ENCODE peak calls at places on chromosome 7, in eight cellular contexts. H is cardiac muscle cell, C is body of pancreas, A is RWPE1, T is heart right ventricle, B is brain microvascular endothelial cell, U is aorta, W is lung. J is an unnamed sample.

GRCh38 chr7:81478664-81479063 is 291.2 kb downstream of the HGF start:
- DNase-seq in B (no peak), U (no peak), H (no peak), W (peak), C (peak), A (no peak), T (no peak), J (no peak)

GRCh38 chr7:100489824-100490223 is 6.1 kb downstream of the NYAP1 start:
- DNase-seq in B (peak), C (peak), H (peak), U (no peak), W (no peak), T (no peak), A (peak), J (peak)

GRCh38 chr7:149753370-149754233 is 19.8 kb downstream of the ZNF467 start:
- DNase-seq in B (peak), C (peak), W (peak), U (no peak), A (no peak), H (peak), T (peak), J (no peak)

GRCh38 chr7:153891990-153892389 is 160.2 kb upstream of the DPP6 start:
- DNase-seq in C (no peak), U (no peak), H (no peak), T (no peak), B (no peak), A (no peak), W (no peak), J (no peak)

GRCh38 chr7:105760549-105761447 is 115.6 kb downstream of the ATXN7L1 start:
- DNase-seq in C (no peak), B (no peak), W (no peak), H (peak), A (no peak), T (no peak), U (no peak), J (no peak)

GRCh38 chr7:43721193-43721806 is 8.0 kb downstream of the COA1 start:
- DNase-seq in B (peak), C (peak), T (peak), A (peak), U (no peak), H (peak), W (no peak), J (no peak)

GRCh38 chr7:116546054-116546453 is 21.2 kb downstream of the CAV1 start:
- DNase-seq in A (no peak), W (no peak), U (no peak), B (no peak), H (no peak), C (no peak), T (peak), J (no peak)

GRCh38 chr7:133331861-133332260 is 79.0 kb downstream of the EXOC4 start:
- DNase-seq in A (no peak), B (no peak), H (peak), W (no peak), U (no peak), T (no peak), C (no peak), J (no peak)

GRCh38 chr7:33743594-33743993 is 161.7 kb upstream of the BMPER start:
- DNase-seq in B (peak), C (no peak), T (no peak), H (peak), U (no peak), A (peak), W (no peak), J (no peak)

GRCh38 chr7:132296820-132297219 is 279.4 kb downstream of the PLXNA4 start:
- DNase-seq in A (no peak), H (no peak), U (no peak), T (no peak), B (no peak), W (no peak), C (no peak), J (no peak)

GRCh38 chr7:105776986-105777910 is 99.2 kb downstream of the ATXN7L1 start:
- DNase-seq in H (no peak), A (no peak), B (no peak), U (no peak), T (no peak), C (no peak), W (no peak), J (no peak)

GRCh38 chr7:1503390-1503789 is 799 bp downstream of the INTS1 start:
- DNase-seq in A (no peak), T (no peak), U (no peak), H (no peak), W (no peak), B (no peak), C (no peak), J (no peak)

GRCh38 chr7:87934699-87935372 is 785 bp downstream of the ADAM22 start:
- DNase-seq in W (no peak), H (peak), U (no peak), B (no peak), A (no peak), T (no peak), C (no peak), J (peak)

GRCh38 chr7:35685781-35686180 is 9.2 kb downstream of the HERPUD2 start:
- DNase-seq in W (no peak), B (no peak), A (no peak), U (no peak), H (no peak), C (no peak), T (no peak), J (no peak)

GRCh38 chr7:47298636-47299035 is 283.3 kb downstream of the TNS3 start:
- DNase-seq in W (no peak), T (no peak), B (no peak), C (no peak), H (no peak), U (no peak), A (no peak), J (no peak)

GRCh38 chr7:119665791-119666190 is 607.2 kb upstream of the KCND2 start:
- DNase-seq in W (no peak), C (no peak), U (no peak), A (no peak), B (peak), H (peak), T (no peak), J (no peak)

GRCh38 chr7:43701502-43701859 is 27.8 kb downstream of the COA1 start:
- DNase-seq in B (no peak), H (no peak), T (no peak), W (no peak), U (no peak), C (no peak), A (no peak), J (no peak)

GRCh38 chr7:882336-883028 is 6.1 kb downstream of the GET4 start:
- DNase-seq in A (no peak), C (peak), B (no peak), W (no peak), H (no peak), U (peak), T (no peak), J (no peak)

GRCh38 chr7:65832281-65832680 is 40.6 kb upstream of the VKORC1L1 start:
- DNase-seq in T (no peak), A (peak), W (no peak), B (peak), U (no peak), C (no peak), H (peak), J (no peak)

GRCh38 chr7:154503962-154504550 is 451.9 kb downstream of the DPP6 start:
- DNase-seq in T (no peak), U (no peak), B (peak), W (no peak), H (peak), A (peak), C (no peak), J (no peak)

GRCh38 chr7:123499211-123499968 is 35.0 kb downstream of the IQUB start:
- DNase-seq in B (peak), C (no peak), A (no peak), W (no peak), U (no peak), H (peak), T (no peak), J (no peak)

GRCh38 chr7:158004123-158004490 is 583.5 kb downstream of the PTPRN2 start:
- DNase-seq in U (no peak), B (no peak), T (peak), A (no peak), H (no peak), W (no peak), C (no peak), J (no peak)

GRCh38 chr7:90209776-90210175 is 1.8 kb upstream of the STEAP2 start:
- DNase-seq in W (no peak), U (no peak), B (no peak), C (no peak), T (no peak), H (peak), A (no peak), J (no peak)

GRCh38 chr7:51126324-51126723 is 190.3 kb downstream of the COBL start:
- DNase-seq in C (no peak), B (no peak), A (no peak), W (no peak), U (no peak), H (no peak), T (no peak), J (no peak)

GRCh38 chr7:38016567-38016966 is 96.1 kb downstream of the EPDR1 start:
- DNase-seq in T (no peak), U (no peak), H (no peak), W (no peak), A (no peak), B (no peak), C (no peak), J (no peak)

GRCh38 chr7:118836933-118837332 is 612.4 kb downstream of the ANKRD7 start:
- DNase-seq in A (no peak), U (no peak), T (no peak), B (no peak), H (no peak), C (no peak), W (no peak), J (no peak)

GRCh38 chr7:141073173-141073640 is 657 bp upstream of the TMEM178B start:
- DNase-seq in T (peak), U (no peak), W (no peak), H (peak), A (no peak), B (peak), C (peak), J (no peak)

GRCh38 chr7:1705339-1705738 is 35.3 kb downstream of the ELFN1 start:
- DNase-seq in W (no peak), H (no peak), B (no peak), U (peak), A (no peak), C (no peak), T (no peak), J (no peak)

DNA sequence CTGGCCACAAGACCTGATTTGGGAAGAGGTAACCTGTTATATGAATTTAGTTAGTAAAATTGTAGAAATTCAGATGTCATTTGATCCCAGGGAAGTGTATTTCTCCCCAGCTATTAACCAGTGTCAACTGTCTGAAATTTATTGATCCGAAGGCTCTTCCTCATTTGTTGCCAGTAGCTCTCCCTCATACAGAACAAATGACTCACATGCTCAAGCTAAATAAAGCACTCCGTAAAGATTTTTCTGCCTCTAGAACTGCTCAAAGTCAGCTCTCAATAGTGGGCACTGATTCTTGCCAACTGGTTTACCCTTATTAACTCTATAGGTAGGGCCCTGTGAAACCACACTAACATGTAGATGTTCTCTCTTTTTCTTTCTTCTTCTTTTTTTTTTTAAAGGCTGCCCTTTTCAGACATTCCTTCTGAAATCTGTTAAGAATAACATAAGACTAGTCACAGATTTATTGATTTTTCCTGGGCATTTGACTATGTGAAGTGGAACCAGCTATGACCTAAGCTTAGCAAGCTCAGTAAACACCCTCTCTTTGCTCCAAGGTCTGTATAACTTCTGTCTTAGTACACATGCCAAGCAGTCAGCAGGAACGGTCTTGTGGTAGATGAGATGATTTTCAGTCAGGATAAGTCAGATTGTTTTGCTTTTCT is 21.8 kb downstream of the RPA3 start:
- DNase-seq in C (peak), A (peak), H (no peak), U (no peak), W (no peak), B (peak), T (no peak), J (no peak)
- H3K27ac ChIP-seq in C (peak), A (no peak), H (no peak), U (peak), W (peak), B (peak), T (peak), J (no peak)

GRCh38 chr7:101558742-101559325 is 70.3 kb downstream of the MYL10 start:
- DNase-seq in W (no peak), B (no peak), C (no peak), T (no peak), U (no peak), H (no peak), A (no peak), J (no peak)
- H3K27ac ChIP-seq in W (no peak), B (no peak), C (no peak), T (no peak), U (no peak), H (no peak), A (no peak), J (no peak)

GRCh38 chr7:2820508-2820934 is 23.6 kb downstream of the GNA12 start:
- DNase-seq in U (peak), W (peak), A (peak), T (no peak), B (peak), H (peak), C (peak), J (no peak)
- H3K27ac ChIP-seq in U (no peak), W (no peak), A (peak), T (peak), B (peak), H (peak), C (peak), J (no peak)

DNA sequence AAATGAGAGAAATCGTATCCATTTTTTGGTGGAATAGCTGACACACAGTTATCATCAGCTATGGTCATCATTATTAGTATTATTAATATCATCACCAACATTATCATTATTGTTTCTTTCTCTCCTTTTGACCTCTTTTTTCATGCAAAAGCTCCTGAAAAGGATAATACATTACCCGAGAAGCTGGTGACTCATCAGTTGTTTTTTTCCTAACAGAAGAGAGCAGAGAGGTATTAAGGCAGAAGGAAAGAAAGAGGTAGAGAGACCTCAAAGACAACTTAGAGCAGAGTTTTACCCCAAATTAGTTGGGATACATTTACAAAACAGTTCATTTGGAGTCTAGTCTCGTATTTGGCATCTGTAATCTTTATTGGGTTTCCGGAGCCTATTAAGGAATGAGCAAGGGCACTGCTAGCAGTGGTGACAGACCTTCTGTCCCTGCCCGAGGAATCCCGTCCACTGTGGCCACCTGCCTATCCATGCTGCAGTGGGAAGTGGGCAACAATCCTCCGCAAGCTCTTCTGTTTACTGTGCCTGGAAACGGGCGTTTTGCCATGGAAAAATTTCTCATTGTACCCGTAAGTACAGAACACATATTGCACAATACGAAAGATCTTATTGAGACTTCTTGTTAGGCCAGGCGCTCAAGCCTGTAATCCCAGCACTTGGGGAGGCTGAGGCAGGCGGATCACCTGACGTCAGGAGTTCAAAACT is 170.0 kb upstream of the MKLN1 start:
- DNase-seq in H (peak), A (no peak), W (peak), B (no peak), C (peak), U (no peak), T (no peak), J (no peak)
- H3K27ac ChIP-seq in H (no peak), A (peak), W (no peak), B (no peak), C (no peak), U (no peak), T (no peak), J (no peak)

GRCh38 chr7:130956417-130957139 is 222.6 kb upstream of the KLF14 start:
- DNase-seq in C (no peak), H (no peak), T (no peak), U (no peak), A (no peak), W (no peak), B (no peak), J (no peak)

GRCh38 chr7:130957140-130957513 is 223.1 kb upstream of the KLF14 start:
- DNase-seq in B (no peak), C (no peak), T (no peak), W (no peak), U (no peak), H (no peak), A (no peak), J (no peak)

GRCh38 chr7:130958846-130959245 is 224.8 kb upstream of the KLF14 start:
- DNase-seq in T (no peak), B (no peak), U (no peak), A (no peak), H (no peak), C (no peak), W (no peak), J (no peak)

GRCh38 chr7:130959743-130960207 is 225.8 kb upstream of the KLF14 start:
- DNase-seq in B (peak), T (no peak), H (peak), C (no peak), U (no peak), A (peak), W (no peak), J (no peak)

DNA sequence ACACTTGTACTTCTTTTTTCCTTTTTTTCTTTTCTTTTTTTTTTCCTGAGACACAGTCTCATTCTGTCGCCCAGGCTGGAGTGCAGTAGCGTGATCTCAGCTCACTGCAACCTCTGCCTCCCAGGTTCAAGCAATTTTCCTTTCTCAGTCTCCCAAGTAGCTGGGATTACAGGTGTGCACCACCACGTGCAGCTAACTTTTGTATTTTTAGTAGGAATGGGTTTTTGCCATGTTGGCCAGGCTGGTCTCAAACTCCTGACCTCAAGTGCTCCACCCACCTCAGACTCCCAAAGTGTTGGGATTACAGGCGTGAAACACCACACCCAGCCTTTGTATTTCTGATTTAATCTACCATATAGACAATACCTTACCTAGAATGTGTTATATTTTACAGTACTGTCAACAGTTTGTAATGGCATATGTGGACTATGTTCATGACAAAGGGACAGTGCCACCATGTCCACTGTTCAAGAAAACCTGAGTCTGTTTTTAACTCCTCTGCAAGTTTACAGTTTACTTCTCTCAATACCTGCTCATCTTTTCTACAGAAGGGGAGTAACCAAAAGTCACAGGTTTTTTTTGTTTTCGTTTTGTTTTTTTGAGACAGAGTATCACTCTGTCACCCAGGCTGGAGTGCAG is 223.8 kb upstream of the KLF14 start:
- DNase-seq in A (no peak), H (no peak), T (no peak), B (no peak), U (no peak), C (no peak), W (no peak), J (no peak)
- H3K27ac ChIP-seq in A (no peak), H (no peak), T (no peak), B (no peak), U (no peak), C (no peak), W (no peak), J (no peak)

DNA sequence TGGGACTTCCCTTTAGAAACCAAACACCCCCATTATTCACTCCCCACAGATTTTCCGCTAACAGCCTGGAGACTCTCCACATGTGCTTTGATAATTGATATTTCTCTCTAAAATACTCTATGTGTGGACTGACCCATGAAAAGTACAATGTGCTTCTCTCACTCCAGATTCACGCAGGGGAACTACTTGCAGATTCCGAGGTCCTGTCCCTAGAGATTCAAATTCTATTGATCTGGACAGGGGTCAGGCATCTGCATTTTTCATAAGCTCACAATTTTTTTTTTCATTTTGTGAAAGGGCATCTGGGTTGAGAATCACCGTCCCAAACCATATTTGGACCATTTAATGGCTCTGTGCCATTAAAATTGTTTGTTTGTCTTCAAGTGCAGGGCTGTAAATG is 98.7 kb downstream of the CALCR start:
- DNase-seq in T (no peak), C (no peak), A (no peak), U (no peak), B (no peak), W (no peak), H (no peak), J (no peak)
- H3K27ac ChIP-seq in T (no peak), C (no peak), A (no peak), U (no peak), B (no peak), W (no peak), H (no peak), J (no peak)

GRCh38 chr7:75715864-75716263 is 22.9 kb downstream of the HIP1 start:
- DNase-seq in H (no peak), A (no peak), U (peak), B (no peak), T (no peak), C (no peak), W (no peak), J (no peak)

GRCh38 chr7:75712517-75713361 is 26.0 kb downstream of the HIP1 start:
- DNase-seq in A (no peak), B (no peak), W (no peak), U (peak), C (no peak), T (no peak), H (no peak), J (no peak)

GRCh38 chr7:75711634-75712494 is 26.9 kb downstream of the HIP1 start:
- DNase-seq in B (peak), T (peak), W (no peak), A (no peak), C (no peak), H (peak), U (peak), J (no peak)

DNA sequence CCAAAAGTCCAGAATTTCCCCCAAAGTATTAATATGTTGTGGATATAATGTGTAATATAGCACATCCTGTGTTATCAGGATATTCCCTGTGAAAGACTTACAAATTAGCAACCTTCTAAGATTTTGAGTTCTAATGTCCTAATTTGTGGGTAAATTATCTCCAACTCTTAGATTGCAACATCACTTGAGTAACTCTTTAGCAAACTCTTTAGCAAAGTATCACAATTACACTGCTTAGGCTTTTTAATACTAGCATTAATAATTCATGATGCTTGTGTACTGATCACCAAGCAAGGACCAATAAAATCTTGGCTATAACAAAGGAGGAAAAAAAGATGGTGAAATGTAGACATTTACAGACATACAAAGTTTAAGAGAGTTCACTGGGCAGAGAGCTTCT is 27.7 kb downstream of the HIP1 start:
- DNase-seq in W (no peak), C (no peak), B (no peak), A (no peak), T (no peak), U (no peak), H (peak), J (no peak)
- H3K27ac ChIP-seq in W (peak), C (no peak), B (no peak), A (no peak), T (peak), U (no peak), H (peak), J (no peak)

GRCh38 chr7:120988591-120989299 is at the start of gene CPED1:
- DNase-seq in W (peak), A (peak), C (peak), T (peak), U (peak), H (peak), B (peak), J (peak)
- H3K27ac ChIP-seq in W (peak), A (no peak), C (peak), T (peak), U (peak), H (peak), B (peak), J (peak)